ENCODE peak calls at places on chromosomes 13 and 19, in four cellular contexts. P is PC-3; O is ovary; C is CD8-positive, alpha-beta T cell. I is an unnamed sample.
A peak's percentile ranks its signal among the peaks of the same experiment; 100 is the strongest.

GRCh38 chr19:843180-843835 is 2.5 kb downstream of the PRTN3 start:
- DNase-seq in O (no peak), C (no peak), P (peak; percentile 31), I (no peak)

GRCh38 chr19:13020002-13020414 is 24.7 kb downstream of the NFIX start:
- DNase-seq in O (no peak), P (peak; percentile 51), C (no peak), I (no peak)

GRCh38 chr13:65926750-65927171 is 1303.4 kb downstream of the PCDH9 start:
- DNase-seq in O (no peak), C (no peak), P (peak; percentile 85), I (no peak)

GRCh38 chr19:23817519-23817918 is 58.8 kb upstream of the ZNF681 start:
- DNase-seq in O (no peak), C (no peak), P (peak; percentile 34), I (no peak)

GRCh38 chr13:110125157-110125556 is 181.8 kb downstream of the COL4A1 start:
- DNase-seq in P (no peak), O (no peak), C (no peak), I (peak; percentile 14)

GRCh38 chr19:17049711-17050280 is 23.2 kb upstream of the CPAMD8 start:
- DNase-seq in P (peak; percentile 71), O (no peak), C (no peak), I (no peak)

GRCh38 chr19:29967623-29968022 is 25.6 kb downstream of the URI1 start:
- DNase-seq in P (no peak), O (no peak), C (no peak), I (no peak)

GRCh38 chr13:95494082-95494681 is 58.3 kb upstream of the CLDN10 start:
- DNase-seq in P (peak; percentile 83), C (no peak), O (no peak), I (no peak)

GRCh38 chr13:102642475-102642874 is 45.7 kb downstream of the TPP2 start:
- DNase-seq in P (no peak), C (no peak), O (no peak), I (peak; percentile 46)

GRCh38 chr13:110458017-110458416 is 103.5 kb downstream of the RAB20 start:
- DNase-seq in C (no peak), O (no peak), P (no peak), I (no peak)

GRCh38 chr13:62093984-62094383 is 678.3 kb upstream of the PCDH20 start:
- DNase-seq in P (no peak), C (no peak), O (no peak), I (no peak)

GRCh38 chr13:45073809-45074208 is 46.5 kb upstream of the GTF2F2 start:
- DNase-seq in O (no peak), P (no peak), C (no peak), I (no peak)

GRCh38 chr13:76885203-76886004 is 801 bp downstream of the KCTD12 start:
- DNase-seq in C (peak; percentile 6), O (peak; percentile 78), P (peak; percentile 51), I (peak; percentile 75)

GRCh38 chr19:22545751-22546150 is 88.4 kb upstream of the ZNF492 start:
- DNase-seq in P (peak; percentile 19), C (no peak), O (peak; percentile 82), I (no peak)

GRCh38 chr13:36490055-36490454 is 57.8 kb downstream of the CCNA1 start:
- DNase-seq in C (no peak), O (no peak), P (no peak), I (no peak)

GRCh38 chr13:89514534-89515312 is 1832.8 kb upstream of the MIR17HG start:
- DNase-seq in O (no peak), P (peak; percentile 82), C (no peak), I (no peak)

GRCh38 chr19:17549088-17549740 is 6.2 kb upstream of the COLGALT1 start:
- DNase-seq in C (no peak), P (no peak), O (no peak), I (no peak)

GRCh38 chr19:980133-980998 is 3.8 kb upstream of the WDR18 start:
- DNase-seq in C (no peak), P (no peak), O (no peak), I (no peak)

GRCh38 chr19:17616961-17617806 is 61.7 kb downstream of the COLGALT1 start:
- DNase-seq in C (no peak), O (no peak), P (no peak), I (no peak)

GRCh38 chr13:86714495-86714894 is 915.3 kb upstream of the SLITRK6 start:
- DNase-seq in P (no peak), O (no peak), C (no peak), I (no peak)

DNA sequence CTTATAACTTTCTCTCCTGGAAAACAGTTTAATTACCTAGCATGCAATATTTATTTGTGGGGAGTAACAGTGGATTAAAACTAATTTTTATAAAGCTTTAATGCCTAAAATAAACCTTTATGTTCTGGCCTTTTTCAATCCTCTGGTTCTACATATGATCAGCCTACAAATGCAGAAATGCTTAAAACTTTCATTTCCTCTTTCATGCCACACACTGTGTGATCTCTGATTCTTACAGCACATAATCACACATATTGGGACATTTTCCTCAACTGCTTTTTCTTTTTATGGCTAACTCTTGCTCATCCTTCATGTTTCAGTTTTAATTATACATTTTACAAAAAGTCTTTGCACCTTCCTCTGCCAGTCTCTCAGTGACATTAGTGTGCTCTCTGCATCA is 910.8 kb upstream of the SLITRK6 start:
- DNase-seq in P (no peak), C (no peak), O (no peak), I (no peak)
- H3K4me3 ChIP-seq in P (no peak overlapping the region), C (no peak overlapping the region), O (no peak overlapping the region), I (no peak overlapping the region)

GRCh38 chr19:27861411-27861975 is 1351.5 kb downstream of the UQCRFS1 start:
- DNase-seq in C (no peak), O (no peak), P (no peak), I (no peak)

GRCh38 chr19:27858981-27859581 is 1353.9 kb downstream of the UQCRFS1 start:
- DNase-seq in P (no peak), C (no peak), O (no peak), I (no peak)

GRCh38 chr19:27859689-27860088 is 1353.3 kb downstream of the UQCRFS1 start:
- DNase-seq in C (no peak), P (no peak), O (no peak), I (no peak)

GRCh38 chr19:27865927-27866777 is 1346.8 kb downstream of the UQCRFS1 start:
- DNase-seq in O (no peak), C (no peak), P (no peak), I (no peak)

DNA sequence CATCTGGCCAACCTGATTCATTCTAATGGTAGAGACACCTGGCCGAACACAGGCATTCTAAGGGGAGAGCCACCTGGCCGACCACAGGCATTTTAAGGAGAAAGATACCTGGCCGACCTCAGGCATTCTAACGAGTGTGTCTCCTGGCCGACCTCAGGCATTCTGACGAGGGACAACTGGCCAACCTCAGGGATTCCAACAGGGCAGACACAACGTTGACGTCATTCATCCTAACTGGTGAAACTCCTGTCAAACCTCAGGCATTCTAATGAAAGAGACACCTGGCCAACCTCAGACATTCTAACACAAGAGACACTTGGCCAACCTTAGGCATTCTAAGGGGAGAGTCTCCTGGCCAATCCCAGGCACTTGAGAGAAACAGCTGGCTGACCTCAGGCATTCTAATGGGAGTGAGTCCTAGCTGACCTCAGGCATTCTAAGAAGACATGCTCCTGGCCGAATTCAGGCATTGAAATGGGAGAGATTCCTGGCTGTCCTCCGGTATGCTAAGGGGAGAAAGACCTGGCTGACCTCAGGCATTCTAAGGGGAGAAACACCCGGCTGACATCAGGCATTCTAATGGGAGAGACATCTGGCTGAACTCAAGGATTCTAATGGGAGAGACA is 1352.5 kb downstream of the UQCRFS1 start:
- DNase-seq in C (no peak), O (no peak), P (no peak), I (no peak)
- TF ChIP-seq CTCF in C (no peak), O (no peak), P (no peak), I (no peak)

GRCh38 chr13:40438022-40438692 is 228.3 kb downstream of the FOXO1 start:
- DNase-seq in C (no peak), O (no peak), P (no peak), I (no peak)

GRCh38 chr13:40439928-40440327 is 226.5 kb downstream of the FOXO1 start:
- DNase-seq in P (no peak), C (no peak), O (peak; percentile 67), I (no peak)

GRCh38 chr13:40440990-40441820 is 225.2 kb downstream of the FOXO1 start:
- DNase-seq in P (no peak), C (no peak), O (peak; percentile 70), I (peak; percentile 59)

GRCh38 chr13:40442191-40442590 is 224.2 kb downstream of the FOXO1 start:
- DNase-seq in P (no peak), C (no peak), O (no peak), I (no peak)

GRCh38 chr13:40438999-40439797 is 227.2 kb downstream of the FOXO1 start:
- DNase-seq in C (no peak), P (no peak), O (peak; percentile 45), I (no peak)
- H3K4me3 ChIP-seq in C (peak overlapping the region; percentile 3), P (no peak overlapping the region), O (peak overlapping the region; percentile 21), I (no peak overlapping the region)

GRCh38 chr19:56069642-56070041 is 51.5 kb downstream of the ZNF787 start:
- DNase-seq in O (no peak), P (no peak), C (no peak), I (no peak)

GRCh38 chr19:56076413-56076998 is 44.6 kb downstream of the ZNF787 start:
- DNase-seq in P (peak; percentile 81), C (peak; percentile 10), O (peak; percentile 65), I (peak; percentile 65)

GRCh38 chr19:56066152-56067023 is 54.7 kb downstream of the ZNF787 start:
- DNase-seq in O (peak; percentile 72), C (peak; percentile 26), P (peak; percentile 70), I (peak; percentile 63)

GRCh38 chr19:56071151-56071550 is 49.9 kb downstream of the ZNF787 start:
- DNase-seq in C (no peak), O (no peak), P (peak; percentile 59), I (no peak)
- TF ChIP-seq CTCF in C (no peak), O (no peak), P (peak; percentile 67), I (no peak)

GRCh38 chr19:49807888-49808675 is 5.0 kb downstream of the FUZ start:
- DNase-seq in C (no peak), P (no peak), O (no peak), I (no peak)
- H3K4me3 ChIP-seq in C (no peak overlapping the region), P (peak overlapping the region; percentile 77), O (peak overlapping the region; percentile 81), I (no peak overlapping the region)

DNA sequence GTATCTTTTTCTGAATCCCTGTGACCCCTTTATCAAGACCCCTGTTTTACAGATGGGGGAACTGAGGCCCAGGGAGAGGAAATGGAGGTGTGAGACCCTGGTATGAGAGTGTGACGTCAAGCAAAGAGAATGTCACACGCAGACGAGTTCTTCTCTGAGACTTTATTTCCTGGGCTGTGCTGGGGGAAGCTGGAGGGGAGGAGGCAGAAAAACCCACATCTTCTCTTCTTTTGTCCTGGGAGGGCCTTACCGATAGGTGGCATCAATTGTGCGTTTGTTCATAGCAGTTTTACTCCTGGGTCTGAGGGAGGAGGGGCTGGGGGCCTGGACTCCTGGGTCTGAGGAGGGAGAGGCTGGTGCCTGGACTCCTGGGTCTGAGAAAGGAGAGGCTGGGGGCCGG is 4.9 kb upstream of the KLK15 start:
- DNase-seq in O (no peak), P (peak; percentile 55), C (no peak), I (no peak)
- TF ChIP-seq CTCF in O (no peak), P (peak; percentile 68), C (no peak), I (no peak)

I was measured in lung.